ENCODE peak calls at places on chromosomes 12 and 14, in five cellular contexts. Z is CD8-positive, alpha-beta memory T cell; A is aorta; B is CD8-positive, alpha-beta T cell; O is endodermal cell. L is an unnamed sample.
A peak's percentile ranks its signal among the peaks of the same experiment; 100 is the strongest.

GRCh38 chr14:34227834-34228662 is 234.0 kb downstream of the SPTSSA start:
- DNase-seq in Z (peak; percentile 12), A (peak; percentile 82), B (peak; percentile 26), O (peak; percentile 90), L (peak; percentile 67)

GRCh38 chr14:39374846-39375245 is 57.4 kb downstream of the FBXO33 start:
- DNase-seq in Z (no peak), A (no peak), B (no peak), O (no peak), L (no peak)

GRCh38 chr14:67729072-67729561 is 27.4 kb downstream of the RDH12 start:
- DNase-seq in Z (no peak), A (no peak), B (no peak), O (peak; percentile 86), L (peak; percentile 38)

GRCh38 chr14:35046751-35047536 is 872 bp downstream of the FAM177A1 start:
- DNase-seq in Z (no peak), A (peak; percentile 75), B (no peak), O (no peak), L (no peak)

GRCh38 chr12:102824218-102824835 is 92.7 kb downstream of the PAH start:
- DNase-seq in Z (no peak), A (peak; percentile 81), B (no peak), O (peak; percentile 98), L (peak; percentile 69)

GRCh38 chr12:121365416-121366062 is 13.3 kb upstream of the ANAPC5 start:
- DNase-seq in Z (no peak), A (no peak), B (no peak), O (no peak), L (no peak)

GRCh38 chr14:91244501-91244901 is at the start of gene GPR68:
- DNase-seq in Z (peak; percentile 29), A (peak; percentile 79), B (no peak), O (peak; percentile 82), L (peak; percentile 66)

GRCh38 chr12:105995986-105996385 is 142.8 kb downstream of the NUAK1 start:
- DNase-seq in Z (no peak), A (no peak), B (no peak), O (no peak), L (no peak)

GRCh38 chr12:14403711-14404164 is 38.3 kb downstream of the ATF7IP start:
- DNase-seq in Z (no peak), A (no peak), B (no peak), O (no peak), L (peak; percentile 66)

GRCh38 chr12:12425616-12426015 is 68.7 kb downstream of the BORCS5 start:
- DNase-seq in Z (no peak), A (no peak), B (no peak), O (no peak), L (no peak)

GRCh38 chr14:90567991-90568390 is 171.2 kb downstream of the CALM1 start:
- DNase-seq in Z (no peak), A (peak; percentile 80), B (no peak), O (no peak), L (no peak)

GRCh38 chr14:101838476-101838875 is 77.0 kb downstream of the PPP2R5C start:
- DNase-seq in Z (no peak), A (no peak), B (no peak), O (no peak), L (no peak)

GRCh38 chr12:106586535-106586802 is 3.7 kb downstream of the RFX4 start:
- DNase-seq in Z (no peak), A (no peak), B (no peak), O (peak; percentile 78), L (no peak)

GRCh38 chr12:30824311-30824710 is 69.6 kb upstream of the CAPRIN2 start:
- DNase-seq in Z (no peak), A (no peak), B (no peak), O (peak; percentile 38), L (no peak)

GRCh38 chr12:10140001-10140400 is 10.0 kb upstream of the CLEC7A start:
- DNase-seq in Z (peak; percentile 12), A (no peak), B (no peak), O (peak; percentile 76), L (no peak)

DNA sequence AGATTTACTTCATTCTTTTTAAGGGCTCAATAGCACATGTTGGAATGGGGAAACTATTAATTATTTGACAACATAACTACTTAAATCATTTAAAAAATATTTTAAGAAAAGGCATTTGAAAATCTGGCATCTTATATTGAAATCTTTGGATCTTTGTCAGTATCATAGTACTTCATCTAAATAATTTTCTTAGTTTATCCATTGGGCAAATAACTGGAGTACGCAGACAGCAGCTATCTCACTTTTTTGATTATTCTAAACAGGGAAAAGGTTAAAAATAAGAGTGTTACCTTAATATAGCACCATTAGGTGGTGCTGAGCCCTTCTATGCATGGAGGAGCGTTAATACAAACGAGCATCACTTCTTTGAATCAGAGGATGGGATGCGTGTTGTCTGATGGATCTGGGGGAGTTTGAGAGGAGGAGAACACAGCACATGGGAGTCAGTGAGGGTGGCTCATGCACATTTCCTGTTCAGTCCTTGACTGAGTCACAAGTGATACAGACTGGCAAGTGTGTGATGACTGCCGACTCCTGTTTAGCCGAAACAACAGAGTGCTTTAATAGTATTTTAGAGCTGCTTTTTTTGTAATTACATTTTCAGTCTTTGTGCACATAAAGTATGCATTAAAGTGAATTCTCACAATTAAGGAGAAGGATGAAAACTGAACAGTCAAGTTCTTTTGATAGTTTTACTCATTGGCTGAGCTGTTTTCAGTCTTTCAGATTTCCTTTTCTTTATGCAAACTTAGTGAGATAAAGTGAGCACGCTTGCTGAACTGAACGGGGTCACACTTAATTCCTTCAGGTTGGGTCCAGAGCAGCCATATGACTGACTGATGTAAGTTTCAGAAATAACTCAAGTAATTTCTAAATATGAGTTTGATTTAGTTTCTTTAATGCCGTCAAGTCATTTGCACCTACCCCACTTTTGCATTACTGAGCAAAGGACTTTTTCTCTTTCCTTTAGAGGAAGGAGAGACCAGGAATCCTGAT is 92.7 kb downstream of the DIP2B start:
- DNase-seq in Z (peak; percentile 1), A (no peak), B (peak; percentile 28), O (no peak), L (no peak)
- H3K4me3 ChIP-seq in Z (no peak overlapping the region), A (no peak overlapping the region), B (no peak overlapping the region), O (no peak overlapping the region), L (no peak overlapping the region)

GRCh38 chr14:68927089-68927488 is 52.0 kb downstream of the ACTN1 start:
- DNase-seq in Z (no peak), A (no peak), B (no peak), O (no peak), L (no peak)

GRCh38 chr14:68925373-68925772 is 53.7 kb downstream of the ACTN1 start:
- DNase-seq in Z (no peak), A (no peak), B (no peak), O (no peak), L (no peak)

GRCh38 chr14:68927956-68928675 is 51.0 kb downstream of the ACTN1 start:
- DNase-seq in Z (no peak), A (no peak), B (no peak), O (no peak), L (no peak)

GRCh38 chr14:68924392-68925158 is 54.5 kb downstream of the ACTN1 start:
- DNase-seq in Z (no peak), A (peak; percentile 85), B (no peak), O (no peak), L (no peak)

DNA sequence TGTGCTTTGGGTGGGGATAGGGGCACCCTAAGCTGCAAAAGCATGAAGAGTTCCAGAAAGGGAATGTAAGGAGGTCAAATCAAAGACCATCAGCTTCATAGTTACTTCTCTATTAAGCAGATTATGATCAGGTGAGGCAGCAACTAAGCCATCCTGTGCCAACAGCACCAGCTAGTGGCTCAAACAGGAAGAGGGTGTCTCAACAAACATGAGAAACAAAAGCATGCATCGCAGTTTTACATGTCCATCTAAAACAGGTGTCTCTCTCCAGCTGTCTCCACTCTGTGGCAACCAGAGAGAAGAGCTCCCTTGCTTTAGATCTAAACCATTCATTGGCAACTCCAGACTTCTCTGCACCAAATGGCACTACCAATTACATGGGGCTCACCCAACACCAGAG is 52.9 kb downstream of the ACTN1 start:
- DNase-seq in Z (no peak), A (no peak), B (no peak), O (no peak), L (no peak)
- H3K27ac ChIP-seq in Z (no peak overlapping the region), A (no peak overlapping the region), B (no peak overlapping the region), O (no peak overlapping the region), L (no peak overlapping the region)

GRCh38 chr12:1117371-1117770 is 126.3 kb downstream of the ERC1 start:
- DNase-seq in Z (no peak), A (no peak), B (no peak), O (no peak), L (no peak)

GRCh38 chr12:1122803-1123202 is 131.8 kb downstream of the ERC1 start:
- DNase-seq in Z (peak; percentile 30), A (no peak), B (peak; percentile 31), O (no peak), L (peak; percentile 5)

GRCh38 chr12:1115471-1116242 is 124.6 kb downstream of the ERC1 start:
- DNase-seq in Z (no peak), A (no peak), B (no peak), O (no peak), L (no peak)

DNA sequence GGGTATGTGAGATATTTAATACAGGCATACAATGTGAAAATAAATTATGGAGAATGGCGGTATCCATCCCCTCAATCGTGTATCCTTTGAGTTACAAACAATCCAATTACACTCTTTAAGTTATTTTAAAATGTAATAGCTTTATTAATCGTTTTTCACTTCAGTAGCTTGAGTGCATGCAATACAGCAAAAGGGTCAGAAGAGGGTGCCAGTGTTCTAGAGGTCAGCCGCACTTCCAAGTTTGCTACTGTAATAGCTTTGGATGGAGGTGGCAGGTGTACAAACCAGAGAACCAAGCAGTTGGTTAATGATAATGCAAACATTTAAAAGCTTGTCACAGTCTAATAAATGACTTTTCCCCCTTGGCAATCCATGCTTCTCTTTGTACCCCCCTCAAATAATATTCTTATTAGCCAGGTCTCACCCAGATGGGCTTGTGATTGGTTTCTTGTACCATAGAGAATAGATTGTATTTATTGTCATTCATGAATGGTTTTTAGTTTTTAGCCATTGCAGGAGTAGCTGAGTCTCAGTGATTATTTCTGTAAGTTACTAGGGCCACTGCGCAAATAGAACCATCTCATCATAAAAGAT is 127.0 kb downstream of the ERC1 start:
- DNase-seq in Z (peak; percentile 57), A (peak; percentile 78), B (peak; percentile 49), O (peak; percentile 87), L (peak; percentile 75)
- H3K4me3 ChIP-seq in Z (no peak overlapping the region), A (no peak overlapping the region), B (no peak overlapping the region), O (no peak overlapping the region), L (no peak overlapping the region)

GRCh38 chr14:99683619-99684355 is at the start of gene CYP46A1:
- DNase-seq in Z (peak; percentile 99), A (peak; percentile 100), B (peak; percentile 99), O (peak; percentile 100), L (peak; percentile 100)

GRCh38 chr14:99686557-99687283 is 2.6 kb downstream of the CYP46A1 start:
- DNase-seq in Z (no peak), A (peak; percentile 46), B (no peak), O (peak; percentile 18), L (no peak)

GRCh38 chr14:99685061-99685995 is 1.2 kb downstream of the CYP46A1 start:
- DNase-seq in Z (no peak), A (no peak), B (no peak), O (peak; percentile 51), L (no peak)

GRCh38 chr14:99682809-99683618 is 1.1 kb upstream of the CYP46A1 start:
- DNase-seq in Z (peak; percentile 75), A (peak; percentile 95), B (peak; percentile 75), O (peak; percentile 96), L (peak; percentile 94)

DNA sequence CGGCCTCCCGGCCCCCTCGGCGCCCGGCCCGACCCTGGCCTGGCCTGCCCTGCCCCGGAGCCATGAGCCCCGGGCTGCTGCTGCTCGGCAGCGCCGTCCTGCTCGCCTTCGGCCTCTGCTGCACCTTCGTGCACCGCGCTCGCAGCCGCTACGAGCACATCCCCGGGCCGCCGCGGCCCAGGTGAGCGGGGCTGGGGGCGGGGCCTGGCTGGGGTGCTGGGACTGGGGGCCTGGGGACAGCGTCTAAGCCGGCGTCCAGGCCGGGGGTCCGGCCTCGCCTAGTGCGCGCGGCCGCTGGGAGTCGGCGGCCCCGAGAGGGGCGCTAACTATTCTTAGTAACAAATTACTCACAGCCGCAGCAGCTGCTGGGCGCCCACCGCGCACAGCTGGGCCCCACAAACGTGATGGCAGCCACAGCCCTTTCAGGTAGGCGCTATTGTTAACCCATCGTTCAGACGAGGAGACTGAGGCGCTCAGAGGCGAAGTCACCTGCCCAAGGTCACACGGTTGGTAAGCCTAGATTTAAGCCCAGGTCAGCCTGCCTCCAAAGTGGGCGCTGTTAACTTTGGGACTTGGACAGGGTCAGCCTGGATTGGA is 356 bp downstream of the CYP46A1 start:
- DNase-seq in Z (no peak), A (no peak), B (no peak), O (no peak), L (no peak)
- H3K27ac ChIP-seq in Z (no peak overlapping the region), A (no peak overlapping the region), B (peak overlapping the region; percentile 31), O (no peak overlapping the region), L (no peak overlapping the region)

L was measured in pancreas.